ENCODE peak calls at places on chromosomes 5 and 9, in five cellular contexts. C is IMR-90, S is brain microvascular endothelial cell, M is aorta, R is kidney epithelial cell. B is an unnamed sample.

GRCh38 chr9:127667127-127667844 is 39.5 kb upstream of the CFAP157 start:
- DNase-seq in C (peak; percentile 12), S (no peak), M (no peak), R (no peak), B (no peak)

GRCh38 chr5:120615967-120616645 is 152.0 kb downstream of the PRR16 start:
- DNase-seq in C (peak; percentile 93), S (peak; percentile 70), M (no peak), R (peak; percentile 67), B (no peak)

GRCh38 chr9:81776390-81776789 is 87.0 kb upstream of the TLE1 start:
- DNase-seq in C (no peak), S (no peak), M (no peak), R (no peak), B (no peak)

GRCh38 chr9:37617837-37618236 is 25.4 kb upstream of the TOMM5 start:
- DNase-seq in C (peak; percentile 54), S (peak; percentile 0), M (no peak), R (no peak), B (peak; percentile 42)

GRCh38 chr5:61346511-61346910 is 14.5 kb downstream of the ZSWIM6 start:
- DNase-seq in C (peak; percentile 63), S (no peak), M (no peak), R (no peak), B (no peak)

GRCh38 chr9:17807670-17808282 is 228.9 kb downstream of the SH3GL2 start:
- DNase-seq in C (no peak), S (no peak), M (no peak), R (no peak), B (no peak)

GRCh38 chr5:7395432-7396168 is at the start of gene ADCY2:
- DNase-seq in C (no peak), S (no peak), M (no peak), R (no peak), B (no peak)

GRCh38 chr9:15492485-15493150 is 18.2 kb downstream of the PSIP1 start:
- DNase-seq in C (no peak), S (no peak), M (no peak), R (no peak), B (no peak)

GRCh38 chr9:131609116-131609830 is 64.0 kb downstream of the PRRT1B start:
- DNase-seq in C (peak; percentile 74), S (peak; percentile 32), M (no peak), R (no peak), B (peak; percentile 68)

GRCh38 chr9:69532359-69532758 is 139.8 kb downstream of the APBA1 start:
- DNase-seq in C (peak; percentile 35), S (no peak), M (no peak), R (no peak), B (no peak)

GRCh38 chr5:149445739-149446369 is 66.8 kb upstream of the IL17B start:
- DNase-seq in C (peak; percentile 99), S (peak; percentile 92), M (no peak), R (peak; percentile 98), B (peak; percentile 97)

GRCh38 chr5:38426986-38427950 is 129.2 kb downstream of the LIFR start:
- DNase-seq in C (peak; percentile 70), S (peak; percentile 43), M (no peak), R (no peak), B (no peak)

GRCh38 chr5:139809331-139809810 is 13.8 kb downstream of the PSD2 start:
- DNase-seq in C (no peak), S (no peak), M (peak; percentile 9), R (no peak), B (no peak)

GRCh38 chr9:91885746-91886432 is 64.1 kb downstream of the ROR2 start:
- DNase-seq in C (no peak), S (no peak), M (no peak), R (no peak), B (no peak)

GRCh38 chr9:122087406-122088200 is 5.5 kb downstream of the TTLL11 start:
- DNase-seq in C (peak; percentile 75), S (no peak), M (peak; percentile 71), R (no peak), B (peak; percentile 90)

GRCh38 chr5:169710675-169711074 is 73.6 kb downstream of the DOCK2 start:
- DNase-seq in C (no peak), S (no peak), M (no peak), R (no peak), B (no peak)

GRCh38 chr5:91443028-91443427 is 59.9 kb upstream of the ARRDC3 start:
- DNase-seq in C (peak; percentile 69), S (peak; percentile 63), M (no peak), R (peak; percentile 5), B (no peak)

GRCh38 chr9:98482248-98482647 is 226.5 kb downstream of the GABBR2 start:
- DNase-seq in C (no peak), S (peak; percentile 15), M (no peak), R (no peak), B (no peak)

GRCh38 chr5:74851026-74851425 is 15.2 kb downstream of the FAM169A start:
- DNase-seq in C (no peak), S (no peak), M (no peak), R (no peak), B (no peak)

GRCh38 chr9:119736478-119737454 is 367.5 kb upstream of the BRINP1 start:
- DNase-seq in C (no peak), S (no peak), M (no peak), R (peak; percentile 23), B (no peak)

GRCh38 chr9:109604036-109604600 is 106.0 kb upstream of the PTPN3 start:
- DNase-seq in C (no peak), S (no peak), M (no peak), R (no peak), B (no peak)

GRCh38 chr9:129064499-129064908 is 16.4 kb upstream of the DOLPP1 start:
- DNase-seq in C (no peak), S (no peak), M (no peak), R (no peak), B (no peak)

GRCh38 chr9:14119694-14120514 is 194.0 kb downstream of the NFIB start:
- DNase-seq in C (peak; percentile 70), S (no peak), M (no peak), R (no peak), B (peak; percentile 86)

GRCh38 chr9:75890541-75891276 is at the start of gene PCSK5:
- DNase-seq in C (peak; percentile 89), S (peak; percentile 95), M (peak; percentile 96), R (peak; percentile 74), B (peak; percentile 80)

GRCh38 chr5:63008195-63008594 is 429.6 kb downstream of the LRRC70 start:
- DNase-seq in C (no peak), S (no peak), M (no peak), R (no peak), B (no peak)

GRCh38 chr5:172144291-172144815 is 43.7 kb downstream of the STK10 start:
- DNase-seq in C (peak; percentile 41), S (peak; percentile 24), M (no peak), R (no peak), B (no peak)

GRCh38 chr5:179343902-179344300 is 1.4 kb downstream of the ADAMTS2 start:
- DNase-seq in C (peak; percentile 58), S (peak; percentile 27), M (peak; percentile 62), R (no peak), B (peak; percentile 85)

GRCh38 chr5:179346401-179346800 is 1.1 kb upstream of the ADAMTS2 start:
- DNase-seq in C (no peak), S (peak; percentile 47), M (no peak), R (no peak), B (peak; percentile 59)

GRCh38 chr5:179345429-179346321 is at the start of gene ADAMTS2:
- DNase-seq in C (peak; percentile 56), S (peak; percentile 40), M (peak; percentile 84), R (no peak), B (peak; percentile 90)

GRCh38 chr5:179344301-179345178 is 721 bp downstream of the ADAMTS2 start:
- DNase-seq in C (peak; percentile 22), S (no peak), M (peak; percentile 60), R (no peak), B (peak; percentile 50)

GRCh38 chr5:179345179-179345428 is 157 bp downstream of the ADAMTS2 start:
- DNase-seq in C (no peak), S (no peak), M (no peak), R (no peak), B (no peak)
- H3K27me3 ChIP-seq in C (no peaks in the 10 kb centered on the region), S (no peaks in the 10 kb centered on the region), M (no peaks in the 10 kb centered on the region), R (peaks cover 39% of the 10 kb centered on the region), B (no peaks in the 10 kb centered on the region)

GRCh38 chr5:177204281-177204680 is 70.7 kb downstream of the NSD1 start:
- DNase-seq in C (no peak), S (no peak), M (no peak), R (no peak), B (no peak)
- H3K36me3 ChIP-seq in C (peaks cover 32% of the 10 kb centered on the region), S (peaks cover 28% of the 10 kb centered on the region), M (no peaks in the 10 kb centered on the region), R (no peaks in the 10 kb centered on the region), B (peaks cover 80% of the 10 kb centered on the region)

GRCh38 chr5:14337603-14338002 is 194.5 kb downstream of the TRIO start:
- DNase-seq in C (no peak), S (no peak), M (no peak), R (no peak), B (no peak)

GRCh38 chr5:14339467-14339866 is 196.3 kb downstream of the TRIO start:
- DNase-seq in C (no peak), S (no peak), M (no peak), R (no peak), B (no peak)

GRCh38 chr5:14343376-14343775 is 200.2 kb downstream of the TRIO start:
- DNase-seq in C (no peak), S (no peak), M (no peak), R (no peak), B (no peak)

GRCh38 chr5:14341571-14342225 is 198.6 kb downstream of the TRIO start:
- DNase-seq in C (no peak), S (no peak), M (no peak), R (no peak), B (no peak)

DNA sequence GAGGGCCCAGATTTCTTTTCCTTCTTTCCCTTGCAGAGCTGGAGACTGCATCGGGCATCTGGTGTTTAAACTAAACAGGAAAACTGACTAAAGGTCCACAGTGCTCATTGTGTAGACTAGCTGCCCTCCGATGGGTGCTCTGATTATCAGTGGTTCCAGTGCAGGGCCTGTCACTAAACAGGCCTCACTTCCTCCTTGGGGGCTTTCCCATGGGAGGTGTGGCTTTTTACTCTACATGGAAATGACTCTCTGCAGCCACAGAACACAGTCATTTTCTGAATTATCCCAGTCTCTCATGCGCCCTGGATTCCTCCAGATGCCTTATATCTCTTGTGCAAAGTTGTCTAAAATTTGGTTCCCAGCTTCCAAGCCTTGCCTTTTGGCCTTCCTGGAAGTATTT is 199.2 kb downstream of the TRIO start:
- DNase-seq in C (peak; percentile 66), S (peak; percentile 24), M (no peak), R (no peak), B (no peak)
- H3K4me3 ChIP-seq in C (no peak overlapping the region), S (no peak overlapping the region), M (no peak overlapping the region), R (no peak overlapping the region), B (no peak overlapping the region)

GRCh38 chr5:135492319-135492626 is 40.1 kb upstream of the TIFAB start:
- DNase-seq in C (no peak), S (no peak), M (no peak), R (no peak), B (no peak)
- H3K27me3 ChIP-seq in C (peaks cover 38% of the 10 kb centered on the region), S (peaks cover 52% of the 10 kb centered on the region), M (no peaks in the 10 kb centered on the region), R (peaks cover 41% of the 10 kb centered on the region), B (no peaks in the 10 kb centered on the region)

GRCh38 chr5:5464036-5464715 is 41.7 kb downstream of the ICE1 start:
- DNase-seq in C (no peak), S (no peak), M (no peak), R (no peak), B (no peak)
- H3K36me3 ChIP-seq in C (peaks cover 36% of the 10 kb centered on the region), S (peaks cover 34% of the 10 kb centered on the region), M (peaks cover 14% of the 10 kb centered on the region), R (no peaks in the 10 kb centered on the region), B (peaks cover 74% of the 10 kb centered on the region)

B was measured in MG63.